ENCODE peak calls at places on chromosomes 12 and 14, in seven cellular contexts. I is fibroblast of lung, Z is H9, A is left ventricle myocardium inferior, W is GM23338, P is HepG2, E is vagina. Q is an unnamed sample.

GRCh38 chr12:3315201-3315661 is 175.8 kb upstream of the PRMT8 start:
- DNase-seq in I (peak), Z (no peak), A (peak), W (no peak), P (no peak), E (no peak), Q (peak)

GRCh38 chr12:14283489-14284144 is 81.9 kb upstream of the ATF7IP start:
- DNase-seq in I (no peak), Z (no peak), A (no peak), W (peak), P (no peak), E (no peak), Q (no peak)

GRCh38 chr14:73633115-73633514 is 11.7 kb upstream of the DNAL1 start:
- DNase-seq in I (no peak), Z (no peak), A (no peak), W (no peak), P (no peak), E (no peak), Q (no peak)

GRCh38 chr14:92657457-92658142 is 90.8 kb downstream of the LGMN start:
- DNase-seq in I (no peak), Z (no peak), A (peak), W (no peak), P (no peak), E (no peak), Q (no peak)

GRCh38 chr12:15496738-15497137 is 174.4 kb downstream of the PTPRO start:
- DNase-seq in I (peak), Z (no peak), A (no peak), W (no peak), P (no peak), E (no peak), Q (no peak)

GRCh38 chr12:47274725-47275124 is 195.0 kb upstream of the AMIGO2 start:
- DNase-seq in I (no peak), Z (no peak), A (no peak), W (no peak), P (no peak), E (no peak), Q (no peak)

GRCh38 chr12:121812320-121812871 is 8.6 kb downstream of the SETD1B start:
- DNase-seq in I (peak), Z (peak), A (peak), W (peak), P (no peak), E (no peak), Q (peak)

GRCh38 chr12:62802981-62803380 is 132.0 kb downstream of the PPM1H start:
- DNase-seq in I (no peak), Z (no peak), A (no peak), W (no peak), P (no peak), E (no peak), Q (no peak)

GRCh38 chr12:32489070-32489469 is 89.7 kb downstream of the FGD4 start:
- DNase-seq in I (no peak), Z (no peak), A (no peak), W (no peak), P (no peak), E (no peak), Q (no peak)

GRCh38 chr14:78010688-78011087 is 159.5 kb upstream of the NRXN3 start:
- DNase-seq in I (peak), Z (no peak), A (no peak), W (no peak), P (no peak), E (no peak), Q (peak)

GRCh38 chr14:64937821-64938193 is 4.7 kb downstream of the GPX2 start:
- DNase-seq in I (peak), Z (no peak), A (no peak), W (no peak), P (peak), E (no peak), Q (no peak)

GRCh38 chr12:15603461-15604085 is 185.6 kb downstream of the EPS8 start:
- DNase-seq in I (no peak), Z (no peak), A (no peak), W (no peak), P (peak), E (no peak), Q (no peak)

GRCh38 chr14:71467419-71467818 is 464.8 kb upstream of the RGS6 start:
- DNase-seq in I (peak), Z (no peak), A (no peak), W (no peak), P (no peak), E (no peak), Q (no peak)

GRCh38 chr12:52741378-52742195 is 35.6 kb downstream of the KRT76 start:
- DNase-seq in I (peak), Z (peak), A (peak), W (peak), P (peak), E (no peak), Q (peak)

GRCh38 chr12:96197503-96198272 is 3.5 kb downstream of the ELK3 start:
- DNase-seq in I (peak), Z (no peak), A (no peak), W (no peak), P (no peak), E (no peak), Q (peak)

GRCh38 chr12:81021834-81022233 is 56.0 kb upstream of the ACSS3 start:
- DNase-seq in I (peak), Z (no peak), A (no peak), W (no peak), P (no peak), E (no peak), Q (no peak)

GRCh38 chr12:108440736-108441135 is 74.3 kb upstream of the FICD start:
- DNase-seq in I (no peak), Z (no peak), A (no peak), W (peak), P (no peak), E (no peak), Q (no peak)

GRCh38 chr14:60485600-60486251 is at the start of gene C14orf39:
- DNase-seq in I (peak), Z (peak), A (no peak), W (peak), P (no peak), E (no peak), Q (no peak)

GRCh38 chr12:4290011-4290790 is 16.6 kb downstream of the CCND2 start:
- DNase-seq in I (no peak), Z (no peak), A (no peak), W (no peak), P (no peak), E (no peak), Q (no peak)

GRCh38 chr14:29453045-29453444 is 474.6 kb downstream of the PRKD1 start:
- DNase-seq in I (no peak), Z (no peak), A (no peak), W (no peak), P (no peak), E (no peak), Q (no peak)

GRCh38 chr12:56487448-56488040 is 417 bp downstream of the GLS2 start:
- DNase-seq in I (peak), Z (peak), A (no peak), W (peak), P (peak), E (no peak), Q (peak)

GRCh38 chr14:20557212-20557542 is 3.7 kb downstream of the RNASE9 start:
- DNase-seq in I (no peak), Z (no peak), A (no peak), W (no peak), P (no peak), E (no peak), Q (no peak)

GRCh38 chr12:122244565-122245371 is 18.9 kb upstream of the DIABLO start:
- DNase-seq in I (no peak), Z (no peak), A (no peak), W (no peak), P (no peak), E (no peak), Q (peak)

GRCh38 chr12:43278268-43278832 is 273.7 kb downstream of the ADAMTS20 start:
- DNase-seq in I (no peak), Z (no peak), A (no peak), W (no peak), P (no peak), E (no peak), Q (no peak)

GRCh38 chr12:1911598-1912575 is 6.6 kb downstream of the CACNA2D4 start:
- DNase-seq in I (no peak), Z (peak), A (no peak), W (no peak), P (no peak), E (no peak), Q (no peak)

GRCh38 chr12:119868992-119869391 is 8.1 kb downstream of the CIT start:
- DNase-seq in I (peak), Z (no peak), A (no peak), W (no peak), P (no peak), E (no peak), Q (no peak)

GRCh38 chr14:64464695-64465094 is 604 bp upstream of the AKAP5 start:
- DNase-seq in I (no peak), Z (peak), A (no peak), W (peak), P (no peak), E (no peak), Q (peak)

GRCh38 chr12:129615001-129615400 is 288.8 kb downstream of the TMEM132D start:
- DNase-seq in I (peak), Z (no peak), A (no peak), W (no peak), P (no peak), E (no peak), Q (no peak)

GRCh38 chr12:4450551-4451112 is 5.0 kb upstream of the FGF6 start:
- DNase-seq in I (peak), Z (peak), A (no peak), W (peak), P (no peak), E (peak), Q (no peak)

GRCh38 chr12:7142057-7142644 is 12.0 kb downstream of the CLSTN3 start:
- DNase-seq in I (peak), Z (peak), A (no peak), W (peak), P (peak), E (no peak), Q (peak)

GRCh38 chr12:122977153-122977552 is 2.1 kb downstream of the OGFOD2 start:
- DNase-seq in I (no peak), Z (no peak), A (no peak), W (no peak), P (no peak), E (no peak), Q (no peak)

GRCh38 chr12:39752482-39753147 is 133.0 kb upstream of the ABCD2 start:
- DNase-seq in I (no peak), Z (peak), A (no peak), W (peak), P (no peak), E (no peak), Q (no peak)

GRCh38 chr14:50937325-50937724 is 7.0 kb downstream of the PYGL start:
- DNase-seq in I (peak), Z (no peak), A (no peak), W (no peak), P (no peak), E (no peak), Q (peak)

GRCh38 chr12:6852651-6853354 is 853 bp downstream of the USP5 start:
- DNase-seq in I (peak), Z (peak), A (no peak), W (peak), P (peak), E (no peak), Q (peak)

GRCh38 chr12:122951406-122951805 is 14.9 kb downstream of the ABCB9 start:
- DNase-seq in I (peak), Z (no peak), A (no peak), W (no peak), P (peak), E (no peak), Q (peak)

GRCh38 chr12:21509768-21510167 is 8.2 kb downstream of the GOLT1B start:
- DNase-seq in I (no peak), Z (no peak), A (no peak), W (no peak), P (no peak), E (no peak), Q (no peak)

GRCh38 chr14:34134484-34134883 is 183.6 kb upstream of the EGLN3 start:
- DNase-seq in I (no peak), Z (no peak), A (no peak), W (no peak), P (no peak), E (no peak), Q (no peak)

GRCh38 chr12:25692115-25693035 is 139.3 kb upstream of the LMNTD1 start:
- DNase-seq in I (peak), Z (no peak), A (no peak), W (peak), P (no peak), E (no peak), Q (no peak)

GRCh38 chr12:65532744-65533143 is 254.3 kb downstream of the MSRB3 start:
- DNase-seq in I (peak), Z (no peak), A (no peak), W (no peak), P (peak), E (no peak), Q (no peak)

GRCh38 chr12:111635524-111635923 is 36.4 kb upstream of the ATXN2 start:
- DNase-seq in I (peak), Z (no peak), A (no peak), W (no peak), P (no peak), E (no peak), Q (no peak)

GRCh38 chr12:94769746-94770396 is 119.5 kb upstream of the TMCC3 start:
- DNase-seq in I (no peak), Z (no peak), A (no peak), W (no peak), P (no peak), E (no peak), Q (no peak)
- H3K27ac ChIP-seq in I (no peak), Z (no peak), A (no peak), W (no peak), P (no peak), E (no peak), Q (no peak)

DNA sequence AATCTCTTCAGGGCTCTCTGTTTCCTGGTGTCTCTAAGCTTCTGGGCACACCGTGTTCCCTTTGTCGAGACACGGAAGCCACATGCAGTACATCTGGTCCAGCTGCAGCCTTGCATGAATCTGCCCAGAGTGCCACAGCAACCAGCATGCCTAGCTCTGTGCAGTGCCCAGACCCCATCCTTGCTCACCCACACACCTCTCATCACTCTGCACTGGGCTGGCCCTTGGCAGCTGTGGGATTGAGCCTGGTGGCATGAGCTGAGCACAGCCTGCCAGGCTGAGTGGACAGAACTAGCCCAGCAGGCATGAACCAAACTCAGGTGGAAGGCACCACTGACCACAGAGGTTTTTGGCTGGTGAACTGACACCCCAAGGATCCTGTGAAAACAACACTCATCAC is 279.9 kb downstream of the ATXN7L3B start:
- DNase-seq in I (no peak), Z (no peak), A (no peak), W (no peak), P (no peak), E (no peak), Q (no peak)
- TF ChIP-seq CTCF in I (no peak), Z (no peak), A (no peak), W (no peak), P (no peak), E (no peak), Q (no peak)

DNA sequence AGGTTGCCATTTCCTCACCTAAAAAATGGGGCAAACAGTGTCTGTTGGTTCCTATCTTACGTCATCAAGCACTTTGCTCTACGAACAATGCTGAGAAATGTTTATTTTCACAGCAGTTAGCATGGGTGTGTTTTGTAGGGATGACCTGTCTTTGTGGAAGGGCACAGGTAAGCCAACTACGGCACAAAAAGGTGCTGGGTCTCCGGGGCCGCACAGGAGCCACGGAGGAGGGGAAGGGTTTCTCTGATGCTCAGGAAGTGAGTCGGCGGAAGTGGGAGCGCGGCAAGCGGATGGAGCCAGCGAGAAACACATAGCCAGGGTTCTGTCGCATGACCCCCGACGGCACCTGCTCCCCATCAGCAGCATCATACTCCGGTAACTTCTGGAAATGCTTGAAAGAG is 65.6 kb upstream of the TCL1B start:
- DNase-seq in I (no peak), Z (no peak), A (no peak), W (peak), P (no peak), E (no peak), Q (no peak)
- H3K27ac ChIP-seq in I (no peak), Z (no peak), A (no peak), W (no peak), P (no peak), E (no peak), Q (no peak)

DNA sequence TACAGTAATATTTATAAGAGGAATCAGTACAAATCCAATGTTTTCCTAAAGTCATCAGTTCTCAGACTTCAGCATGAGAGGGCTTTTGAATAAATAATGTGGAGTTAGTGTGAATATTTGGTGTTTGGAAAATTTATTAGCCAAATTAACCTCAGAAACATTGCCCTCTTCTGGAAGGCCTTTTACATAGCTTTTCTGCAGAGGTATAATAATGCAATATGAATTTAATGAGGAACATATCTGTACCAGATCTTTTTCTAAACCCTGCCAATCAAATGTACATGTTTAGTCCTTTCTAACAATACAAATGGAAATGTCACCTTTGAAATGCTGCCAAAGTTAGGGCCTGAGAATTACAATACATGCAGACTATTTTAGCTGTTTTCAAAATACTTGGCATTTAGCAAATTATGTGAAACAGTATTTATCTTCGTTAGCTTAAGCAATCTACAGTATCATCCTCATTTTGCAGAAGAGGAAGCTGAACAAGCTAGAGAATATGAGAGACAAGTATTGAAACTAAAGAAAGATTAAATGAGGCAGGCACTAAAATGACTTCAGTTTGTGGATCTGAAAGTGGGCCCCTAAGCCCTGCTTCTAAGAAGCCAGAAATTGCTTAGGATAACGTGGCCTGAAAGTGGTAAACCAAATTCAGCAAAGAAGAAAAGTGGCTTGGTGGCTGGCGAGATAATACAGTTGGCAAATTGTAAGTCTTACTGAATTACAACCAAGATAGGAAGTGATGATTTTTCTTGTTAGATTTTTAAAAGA is 60.4 kb upstream of the MANSC4 start:
- DNase-seq in I (no peak), Z (no peak), A (no peak), W (no peak), P (no peak), E (no peak), Q (no peak)
- TF ChIP-seq CTCF in I (peak), Z (peak), A (no peak), W (no peak), P (no peak), E (no peak), Q (peak)

GRCh38 chr14:75069021-75069810 is at the start of gene ZC2HC1C:
- DNase-seq in I (peak), Z (peak), A (peak), W (peak), P (peak), E (no peak), Q (peak)

GRCh38 chr14:75069811-75070145 is 337 bp downstream of the ZC2HC1C start:
- DNase-seq in I (no peak), Z (no peak), A (no peak), W (peak), P (peak), E (no peak), Q (no peak)

GRCh38 chr14:75067212-75067611 is 2.2 kb upstream of the ZC2HC1C start:
- DNase-seq in I (no peak), Z (no peak), A (no peak), W (no peak), P (no peak), E (no peak), Q (no peak)

GRCh38 chr14:75070383-75070782 is 942 bp downstream of the ZC2HC1C start:
- DNase-seq in I (no peak), Z (no peak), A (no peak), W (no peak), P (no peak), E (no peak), Q (no peak)

GRCh38 chr14:75068294-75069020 is 984 bp upstream of the ZC2HC1C start:
- DNase-seq in I (no peak), Z (no peak), A (no peak), W (peak), P (no peak), E (no peak), Q (no peak)
- H3K27ac ChIP-seq in I (peak), Z (no peak), A (peak), W (peak), P (peak), E (peak), Q (peak)

DNA sequence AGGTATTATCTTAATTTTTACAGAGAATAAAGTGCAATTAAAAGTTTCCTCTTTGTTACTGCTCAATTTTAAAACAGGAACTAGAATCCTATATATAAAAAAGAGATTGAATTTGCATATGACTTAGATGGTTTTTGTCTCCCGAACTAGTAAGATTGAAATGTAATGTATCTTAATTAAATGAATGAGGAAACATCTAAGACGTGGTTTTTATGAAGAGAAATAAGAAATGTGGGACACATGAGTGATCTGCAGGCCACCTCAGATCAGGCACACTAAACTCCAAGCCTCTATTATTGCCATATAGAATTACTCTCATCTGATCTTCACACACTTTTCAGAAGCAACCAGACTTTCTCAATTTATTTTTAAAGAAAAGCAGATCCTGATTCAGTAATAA is 158.6 kb downstream of the CPNE8 start:
- DNase-seq in I (no peak), Z (no peak), A (no peak), W (no peak), P (no peak), E (no peak), Q (no peak)
- TF ChIP-seq CTCF in I (no peak), Z (no peak), A (no peak), W (no peak), P (no peak), E (no peak), Q (no peak)

Q was measured in RWPE1.